ENCODE peak calls at places on chromosomes 7 and 10, in four cellular contexts. X is HepG2, F is sigmoid colon, D is transverse colon. G is an unnamed sample.

GRCh38 chr7:74544706-74545469 is 91.2 kb downstream of the GTF2IRD1 start:
- DNase-seq in X (peak; percentile 44), F (no peak), D (peak; percentile 65), G (no peak)

GRCh38 chr10:132862485-132863420 is 76.8 kb upstream of the NKX6-2 start:
- DNase-seq in X (no peak), F (peak; percentile 52), D (peak; percentile 4), G (peak; percentile 76)

GRCh38 chr10:1399431-1400120 is 337.7 kb downstream of the ADARB2 start:
- DNase-seq in X (no peak), F (no peak), D (no peak), G (no peak)

GRCh38 chr7:34451923-34452322 is 206.1 kb upstream of the NPSR1 start:
- DNase-seq in X (no peak), F (no peak), D (no peak), G (no peak)

GRCh38 chr7:75967573-75967997 is 26.8 kb downstream of the TMEM120A start:
- DNase-seq in X (no peak), F (peak; percentile 91), D (no peak), G (no peak)

GRCh38 chr10:45224219-45224841 is 91.1 kb downstream of the OR13A1 start:
- DNase-seq in X (no peak), F (no peak), D (no peak), G (no peak)

GRCh38 chr7:1694981-1695511 is 25.0 kb downstream of the ELFN1 start:
- DNase-seq in X (no peak), F (peak; percentile 49), D (no peak), G (peak; percentile 39)

GRCh38 chr7:26853788-26854393 is 10.5 kb downstream of the SKAP2 start:
- DNase-seq in X (peak; percentile 14), F (no peak), D (no peak), G (no peak)

GRCh38 chr7:15323545-15323944 is 238.3 kb downstream of the AGMO start:
- DNase-seq in X (no peak), F (peak; percentile 61), D (no peak), G (no peak)

GRCh38 chr7:31065021-31065593 is 13.0 kb downstream of the ADCYAP1R1 start:
- DNase-seq in X (no peak), F (peak; percentile 54), D (no peak), G (no peak)

GRCh38 chr7:90605055-90605454 is 8.9 kb downstream of the CDK14 start:
- DNase-seq in X (no peak), F (no peak), D (no peak), G (no peak)

GRCh38 chr10:119238577-119238976 is 31.2 kb downstream of the GRK5 start:
- DNase-seq in X (no peak), F (no peak), D (no peak), G (no peak)

GRCh38 chr7:41930538-41931262 is 227.8 kb upstream of the INHBA start:
- DNase-seq in X (no peak), F (no peak), D (no peak), G (no peak)

GRCh38 chr10:92180326-92180881 is 110.5 kb downstream of the CPEB3 start:
- DNase-seq in X (no peak), F (no peak), D (no peak), G (no peak)

GRCh38 chr7:22772885-22773284 is 45.9 kb downstream of the IL6 start:
- DNase-seq in X (no peak), F (no peak), D (no peak), G (no peak)

GRCh38 chr10:70602665-70603438 is at the start of gene PRF1:
- DNase-seq in X (peak; percentile 12), F (no peak), D (peak; percentile 62), G (no peak)

GRCh38 chr10:131044379-131044778 is 267.1 kb downstream of the TCERG1L start:
- DNase-seq in X (no peak), F (no peak), D (no peak), G (no peak)

GRCh38 chr10:99784025-99784730 is 1.7 kb downstream of the ABCC2 start:
- DNase-seq in X (peak; percentile 58), F (no peak), D (no peak), G (no peak)

GRCh38 chr10:31467791-31468535 is 148.9 kb downstream of the ZEB1 start:
- DNase-seq in X (peak; percentile 61), F (no peak), D (peak; percentile 13), G (peak; percentile 53)

GRCh38 chr7:4610768-4611467 is 71.2 kb upstream of the FOXK1 start:
- DNase-seq in X (peak; percentile 74), F (peak; percentile 71), D (peak; percentile 55), G (peak; percentile 40)

GRCh38 chr7:90178592-90179279 is 24.5 kb downstream of the STEAP1 start:
- DNase-seq in X (peak; percentile 41), F (no peak), D (no peak), G (no peak)

GRCh38 chr10:1410469-1411395 is 326.6 kb downstream of the ADARB2 start:
- DNase-seq in X (no peak), F (no peak), D (no peak), G (no peak)

GRCh38 chr10:101829561-101830315 is 11.5 kb upstream of the OGA start:
- DNase-seq in X (no peak), F (peak; percentile 72), D (peak; percentile 62), G (peak; percentile 70)

GRCh38 chr7:140060788-140061606 is 1.8 kb downstream of the PARP12 start:
- DNase-seq in X (no peak), F (peak; percentile 74), D (peak; percentile 33), G (no peak)

GRCh38 chr10:124194199-124194824 is 100.9 kb upstream of the CHST15 start:
- DNase-seq in X (no peak), F (no peak), D (no peak), G (peak; percentile 8)

GRCh38 chr7:155458317-155459132 is 596 bp downstream of the EN2 start:
- DNase-seq in X (no peak), F (no peak), D (no peak), G (no peak)

GRCh38 chr10:13758761-13759160 is 172.0 kb downstream of the PRPF18 start:
- DNase-seq in X (no peak), F (no peak), D (no peak), G (no peak)

DNA sequence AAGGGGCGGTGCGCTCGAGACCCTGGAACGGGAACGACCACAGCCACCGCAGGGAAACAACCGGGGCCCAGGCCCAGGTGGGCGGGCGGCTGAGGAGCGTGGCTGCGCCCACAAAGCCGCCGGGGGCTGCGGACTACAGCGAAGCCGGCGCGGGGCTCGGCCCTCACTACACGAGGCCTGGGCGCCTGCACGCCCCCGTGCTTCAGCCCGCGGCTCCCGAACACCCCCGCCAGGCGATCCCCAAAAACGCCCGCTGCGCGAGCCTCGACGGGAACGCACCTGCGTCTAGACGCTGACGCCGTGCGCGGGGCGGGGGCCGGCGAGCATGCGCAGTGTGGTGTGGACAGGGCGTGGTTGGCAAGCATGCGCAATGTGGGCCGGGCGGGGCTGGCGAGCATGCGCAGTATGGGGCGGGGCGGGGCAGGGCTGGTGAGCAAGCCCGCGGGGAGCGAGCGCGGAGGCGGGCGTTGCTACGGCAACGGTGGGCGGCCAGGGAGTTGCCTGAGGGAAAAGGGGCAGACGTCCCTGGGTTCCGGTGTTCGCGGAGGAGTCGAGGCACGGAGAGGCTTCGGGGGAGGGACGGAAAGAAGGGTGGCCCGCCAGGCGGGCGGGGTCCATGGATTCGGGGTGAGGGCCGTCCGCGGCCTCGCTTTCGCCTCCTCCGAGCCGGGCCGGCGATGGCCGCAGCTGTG is at the start of gene RNF32:
- DNase-seq in X (no peak), F (peak; percentile 95), D (peak; percentile 98), G (peak; percentile 96)
- TF ChIP-seq EP300 in X (no peak), F (no peak), D (no peak), G (no peak)

DNA sequence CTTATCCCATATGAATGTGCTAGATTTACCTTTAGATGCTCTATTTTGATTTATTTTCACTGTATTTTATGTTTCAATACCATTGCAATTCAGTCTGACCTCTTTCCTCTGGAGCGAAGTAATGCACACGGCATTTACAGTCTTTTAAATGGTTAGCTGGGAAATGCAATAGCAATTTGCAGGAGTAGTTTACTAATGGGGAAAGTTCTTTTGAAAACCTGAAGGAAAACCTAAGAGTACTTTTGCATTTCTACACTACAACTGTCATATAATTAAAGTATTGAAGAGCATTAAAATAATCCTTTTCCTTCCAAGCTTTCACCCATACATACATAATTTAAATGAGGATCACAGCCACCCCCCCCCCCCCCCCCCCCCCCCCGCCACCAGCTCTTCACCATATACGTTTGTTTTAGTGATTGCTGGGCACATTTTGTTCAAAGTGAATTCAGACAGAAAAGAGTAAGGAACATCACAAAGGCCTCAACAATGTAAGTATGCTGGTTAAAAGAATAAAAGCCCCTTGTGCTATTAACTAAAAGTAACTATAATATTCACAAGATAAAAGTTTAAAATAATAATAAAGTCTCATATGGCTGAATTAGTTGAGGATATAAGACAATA is 3.5 kb downstream of the SKIDA1 start:
- DNase-seq in X (no peak), F (no peak), D (no peak), G (no peak)
- H3K4me1 ChIP-seq in X (peaks cover 45% of the 10 kb centered on the region), F (peaks cover 32% of the 10 kb centered on the region), D (peaks cover 30% of the 10 kb centered on the region), G (peaks cover 67% of the 10 kb centered on the region)

GRCh38 chr7:69739906-69740545 is 141.8 kb downstream of the AUTS2 start:
- DNase-seq in X (no peak), F (peak; percentile 82), D (peak; percentile 10), G (no peak)
- TF ChIP-seq EP300 in X (no peak), F (no peak), D (no peak), G (no peak)

GRCh38 chr10:72186633-72187330 is 29.0 kb upstream of the ANAPC16 start:
- DNase-seq in X (no peak), F (peak; percentile 82), D (peak; percentile 15), G (no peak)
- H3K4me1 ChIP-seq in X (no peaks in the 10 kb centered on the region), F (peaks cover 3% of the 10 kb centered on the region), D (no peaks in the 10 kb centered on the region), G (peaks cover 16% of the 10 kb centered on the region)

GRCh38 chr10:79084012-79084971 is 15.5 kb downstream of the ZMIZ1 start:
- DNase-seq in X (peak; percentile 93), F (peak; percentile 98), D (peak; percentile 91), G (peak; percentile 98)
- TF ChIP-seq EP300 in X (no peak), F (no peak), D (peak; percentile 64), G (no peak)

GRCh38 chr10:109173910-109174309 is 749.4 kb downstream of the XPNPEP1 start:
- DNase-seq in X (no peak), F (no peak), D (no peak), G (no peak)

GRCh38 chr10:109183366-109183765 is 739.9 kb downstream of the XPNPEP1 start:
- DNase-seq in X (no peak), F (no peak), D (no peak), G (no peak)

GRCh38 chr10:109174526-109174925 is 748.8 kb downstream of the XPNPEP1 start:
- DNase-seq in X (no peak), F (no peak), D (no peak), G (no peak)

GRCh38 chr10:109178576-109178975 is 744.7 kb downstream of the XPNPEP1 start:
- DNase-seq in X (no peak), F (no peak), D (no peak), G (no peak)
- H3K4me1 ChIP-seq in X (no peaks in the 10 kb centered on the region), F (no peaks in the 10 kb centered on the region), D (no peaks in the 10 kb centered on the region), G (no peaks in the 10 kb centered on the region)

GRCh38 chr7:50355817-50356178 is 51.3 kb downstream of the IKZF1 start:
- DNase-seq in X (no peak), F (peak; percentile 61), D (no peak), G (no peak)
- TF ChIP-seq EP300 in X (no peak), F (no peak), D (no peak), G (no peak)

DNA sequence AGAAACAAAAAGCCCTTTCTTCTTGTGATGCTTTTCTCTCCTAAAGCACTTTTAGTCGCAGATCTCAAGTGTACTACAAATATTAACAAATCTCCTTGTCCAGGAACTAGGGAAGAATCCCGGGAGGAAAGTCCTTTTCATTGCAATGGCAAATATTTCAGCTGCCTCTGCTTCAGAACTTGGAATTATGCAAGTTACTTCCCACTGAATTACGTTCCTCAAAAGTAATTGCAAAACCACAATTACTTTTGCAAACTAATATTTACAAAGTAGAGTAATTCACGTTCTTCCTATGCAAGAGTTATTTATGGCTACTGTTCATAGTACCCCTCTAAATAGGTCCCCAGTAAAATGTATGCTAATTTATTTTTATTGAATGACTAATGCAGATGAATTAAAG is 14.5 kb downstream of the PRKCQ start:
- DNase-seq in X (no peak), F (no peak), D (no peak), G (no peak)
- H3K4me1 ChIP-seq in X (no peaks in the 10 kb centered on the region), F (no peaks in the 10 kb centered on the region), D (no peaks in the 10 kb centered on the region), G (no peaks in the 10 kb centered on the region)

GRCh38 chr10:110067960-110068770 is 60.4 kb downstream of the ADD3 start:
- DNase-seq in X (peak; percentile 44), F (no peak), D (no peak), G (no peak)
- TF ChIP-seq EP300 in X (no peak), F (no peak), D (no peak), G (no peak)

G was measured in suprapubic skin.